ENCODE peak calls at places on chromosomes 2 and 18, in eight cellular contexts. I is ovary, E is sigmoid colon, Q is H1, R is SK-N-SH, L is stomach, K is transverse colon, W is HepG2. H is an unnamed sample. For H3K36me3, the result is how much of the 10 kb centered on the place peaks cover.

GRCh38 chr2:84840306-84840705 is 40.6 kb downstream of the TRABD2A start:
- DNase-seq in E (no peak), K (no peak), R (no peak), Q (no peak), W (no peak), I (no peak), L (no peak), H (no peak)

GRCh38 chr18:11721720-11722119 is 32.7 kb downstream of the GNAL start:
- DNase-seq in Q (no peak), R (no peak), E (no peak), K (no peak), W (no peak), I (no peak), L (no peak), H (no peak)

GRCh38 chr2:25528173-25528572 is 145.2 kb downstream of the DTNB start:
- DNase-seq in I (no peak), L (no peak), E (no peak), Q (no peak), K (no peak), R (no peak), W (no peak), H (no peak)

GRCh38 chr2:174492963-174493431 is 6.2 kb upstream of the GPR155 start:
- DNase-seq in R (no peak), K (peak), Q (no peak), W (no peak), L (no peak), E (no peak), I (no peak), H (peak)

GRCh38 chr2:19119326-19120001 is 239.0 kb downstream of the OSR1 start:
- DNase-seq in K (no peak), E (no peak), L (no peak), R (no peak), Q (no peak), W (peak), I (no peak), H (no peak)

GRCh38 chr18:55228191-55228590 is 268.9 kb upstream of the CCDC68 start:
- DNase-seq in R (no peak), L (no peak), I (no peak), K (no peak), W (no peak), Q (no peak), E (no peak), H (no peak)

GRCh38 chr18:50560681-50561629 is 1.1 kb downstream of the MAPK4 start:
- DNase-seq in L (no peak), E (no peak), W (no peak), I (no peak), Q (no peak), K (no peak), R (peak), H (no peak)

GRCh38 chr18:53489266-53489665 is 735.2 kb downstream of the MBD2 start:
- DNase-seq in Q (no peak), K (no peak), E (no peak), R (no peak), L (no peak), I (no peak), W (no peak), H (no peak)

GRCh38 chr2:20288941-20289340 is 61.7 kb downstream of the PUM2 start:
- DNase-seq in Q (no peak), L (no peak), W (no peak), I (no peak), K (no peak), R (no peak), E (no peak), H (no peak)
- TF ChIP-seq EP300 in Q (no peak), L (no peak), W (no peak), I (no peak), K (no peak), R (no peak), E (no peak), H (no peak)

DNA sequence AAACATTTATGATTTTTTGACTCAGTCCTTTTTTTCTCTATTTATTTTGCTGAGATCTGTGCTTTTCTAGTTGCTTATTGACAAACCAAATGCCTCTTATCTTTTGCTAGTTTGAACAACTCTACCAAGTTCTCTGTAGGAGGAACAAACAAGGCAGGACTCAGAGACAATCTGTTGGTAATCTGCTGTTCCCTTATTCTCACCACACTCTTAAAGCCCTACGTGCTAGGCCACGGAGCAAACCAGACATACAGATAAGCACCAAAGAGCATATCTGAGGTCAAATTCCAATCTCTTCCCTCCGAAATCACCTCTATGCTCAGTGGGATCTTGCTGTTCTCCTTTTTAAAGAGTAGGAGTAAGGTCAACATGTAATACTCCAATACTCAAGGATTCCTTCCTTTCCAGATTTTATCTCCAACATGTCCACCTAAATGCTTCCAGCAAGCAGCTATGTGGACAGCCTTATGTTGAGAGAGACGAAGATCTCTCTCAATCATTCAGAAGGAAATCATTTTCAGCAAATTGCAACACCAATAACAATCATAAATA is 18.4 kb downstream of the FN1 start:
- DNase-seq in I (no peak), K (no peak), Q (no peak), R (no peak), L (no peak), W (peak), E (no peak), H (no peak)
- H3K36me3 ChIP-seq in I (under half), K (under half), Q (under half), R (half or more), L (half or more), W (half or more), E (half or more), H (under half)

DNA sequence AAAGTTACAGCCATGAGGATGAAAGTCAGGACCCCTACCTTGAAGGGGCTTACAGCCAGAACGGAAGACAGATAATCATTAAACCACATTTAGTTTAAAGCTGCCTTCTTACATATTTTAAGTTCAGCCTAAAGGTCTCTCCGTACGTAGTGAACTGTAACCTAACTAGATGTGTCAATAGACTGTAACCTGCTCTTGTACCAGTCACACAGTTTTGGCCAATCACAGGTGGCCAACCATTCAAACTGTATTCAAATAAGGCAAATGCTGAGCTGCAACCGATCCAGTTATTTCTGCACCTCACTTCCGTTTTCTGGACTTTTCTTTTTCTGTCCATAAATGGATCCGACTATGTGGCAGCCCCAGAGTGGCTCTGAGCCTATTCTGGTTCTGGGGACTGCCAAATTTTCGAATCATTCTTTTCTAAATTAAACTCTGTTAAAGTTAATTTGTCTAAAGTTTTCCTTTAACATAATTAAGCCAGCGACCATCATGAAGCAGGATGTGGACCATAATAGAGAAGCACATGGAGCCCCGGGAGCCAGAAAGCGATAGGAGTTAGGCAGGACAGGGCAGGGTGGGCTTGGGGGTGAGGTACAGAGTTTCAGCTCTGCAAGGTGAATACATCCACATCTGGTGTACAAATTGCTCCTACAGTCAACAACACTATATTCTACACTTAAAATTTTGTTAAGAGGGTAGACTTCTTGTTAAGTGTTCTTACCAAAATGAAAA is 48.4 kb upstream of the YPEL5 start:
- DNase-seq in L (no peak), K (no peak), R (no peak), E (no peak), I (no peak), Q (no peak), W (no peak), H (no peak)
- TF ChIP-seq EP300 in L (no peak), K (no peak), R (no peak), E (no peak), I (no peak), Q (no peak), W (no peak), H (no peak)

GRCh38 chr2:160228141-160228963 is 28.3 kb upstream of the ITGB6 start:
- DNase-seq in I (no peak), E (no peak), K (no peak), L (no peak), W (no peak), Q (no peak), R (no peak), H (no peak)

GRCh38 chr2:160232905-160233475 is 32.9 kb upstream of the ITGB6 start:
- DNase-seq in I (no peak), R (no peak), L (no peak), E (no peak), K (no peak), Q (no peak), W (no peak), H (no peak)

GRCh38 chr2:160226367-160226766 is 26.3 kb upstream of the ITGB6 start:
- DNase-seq in E (no peak), W (no peak), R (no peak), K (no peak), I (no peak), L (no peak), Q (no peak), H (no peak)

GRCh38 chr2:160227252-160227651 is 27.2 kb upstream of the ITGB6 start:
- DNase-seq in W (no peak), R (no peak), K (peak), E (no peak), I (no peak), Q (no peak), L (no peak), H (no peak)

GRCh38 chr2:160229591-160229990 is 29.5 kb upstream of the ITGB6 start:
- DNase-seq in E (no peak), I (no peak), R (no peak), W (no peak), K (no peak), L (no peak), Q (no peak), H (no peak)
- H3K36me3 ChIP-seq in E (under half), I (under half), R (under half), W (under half), K (under half), L (under half), Q (under half), H (under half)

DNA sequence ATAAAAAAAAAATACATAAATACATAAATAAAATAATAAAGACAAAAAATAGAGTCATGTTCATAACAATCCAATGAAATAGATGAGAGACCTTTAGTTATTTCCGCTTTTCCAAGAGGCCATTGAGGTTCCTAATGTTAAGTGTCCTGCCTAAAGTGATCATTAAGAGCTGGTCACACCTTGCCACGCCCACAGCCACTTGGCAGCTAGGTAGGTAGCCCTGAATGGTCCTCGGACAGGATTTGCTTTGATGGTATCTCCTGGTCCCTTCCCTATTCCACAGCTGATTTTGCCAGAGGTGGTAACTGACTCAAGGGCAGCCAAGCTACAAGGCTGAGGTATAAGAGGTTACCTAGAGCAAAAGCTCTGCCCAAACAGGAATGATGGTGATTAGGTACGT is 24.5 kb upstream of the TANC1 start:
- DNase-seq in L (no peak), Q (no peak), K (no peak), W (no peak), I (no peak), E (no peak), R (no peak), H (no peak)
- TF ChIP-seq EP300 in L (no peak), Q (no peak), K (no peak), W (no peak), I (no peak), E (no peak), R (no peak), H (no peak)

GRCh38 chr2:241072553-241073165 is 29.4 kb downstream of the MTERF4 start:
- DNase-seq in R (no peak), K (no peak), E (no peak), I (peak), Q (no peak), W (no peak), L (peak), H (no peak)
- H3K36me3 ChIP-seq in R (under half), K (under half), E (under half), I (under half), Q (under half), W (under half), L (half or more), H (half or more)

GRCh38 chr2:70645733-70646420 is 92.3 kb upstream of the TGFA start:
- DNase-seq in L (no peak), Q (no peak), W (peak), K (no peak), R (peak), I (no peak), E (no peak), H (no peak)
- TF ChIP-seq EP300 in L (no peak), Q (no peak), W (no peak), K (no peak), R (no peak), I (no peak), E (no peak), H (no peak)

GRCh38 chr18:4096501-4096900 is 358.6 kb downstream of the DLGAP1 start:
- DNase-seq in K (no peak), E (no peak), Q (no peak), R (no peak), W (no peak), I (no peak), L (no peak), H (no peak)

GRCh38 chr18:4093676-4094075 is 361.4 kb downstream of the DLGAP1 start:
- DNase-seq in I (no peak), L (no peak), R (no peak), E (no peak), W (no peak), K (no peak), Q (no peak), H (no peak)
- H3K36me3 ChIP-seq in I (under half), L (under half), R (under half), E (under half), W (under half), K (under half), Q (under half), H (under half)

GRCh38 chr2:42698940-42699339 is 65.0 kb downstream of the OXER1 start:
- DNase-seq in W (no peak), I (no peak), L (no peak), K (no peak), E (no peak), R (peak), Q (no peak), H (no peak)

GRCh38 chr2:42693688-42694479 is 70.1 kb downstream of the OXER1 start:
- DNase-seq in W (no peak), R (no peak), L (no peak), K (no peak), I (no peak), Q (no peak), E (no peak), H (peak)

GRCh38 chr2:42693013-42693575 is 70.8 kb downstream of the OXER1 start:
- DNase-seq in L (no peak), E (no peak), K (no peak), W (no peak), I (no peak), Q (no peak), R (no peak), H (peak)

GRCh38 chr2:42696987-42697386 is 66.9 kb downstream of the OXER1 start:
- DNase-seq in E (no peak), W (no peak), Q (no peak), I (no peak), R (peak), K (no peak), L (no peak), H (no peak)
- TF ChIP-seq EP300 in E (no peak), W (no peak), Q (no peak), I (no peak), R (peak), K (no peak), L (no peak), H (no peak)

GRCh38 chr2:151189125-151189524 is 72.5 kb downstream of the RBM43 start:
- DNase-seq in I (no peak), R (no peak), W (no peak), Q (no peak), K (no peak), L (no peak), E (no peak), H (no peak)
- H3K36me3 ChIP-seq in I (under half), R (under half), W (under half), Q (under half), K (under half), L (under half), E (under half), H (under half)